ENCODE peak calls at places on chromosomes 12 and 14, in eight cellular contexts. N is stimulated activated CD8-positive, alpha-beta memory T cell treated with anti-CD3 and anti-CD28 coated beads, Interleukin-15, amount 100 ng/mL, for 1 hour; L is activated CD4-positive, alpha-beta memory T cell treated with anti-CD3 and anti-CD28 coated beads, Interleukin-2, amount 10 ng/mL, durations not matched to agents 7 days and 5 days; H is retina; U is NCI-H2081; I is dermis blood vessel endothelial cell; V is AG09319; Z is GM20000. W is an unnamed sample.

GRCh38 chr12:5554711-5555110 is 122.8 kb downstream of the NTF3 start:
- DNase-seq in N (no peak), L (no peak), H (no peak), U (no peak), I (no peak), V (peak; percentile 43), Z (no peak), W (no peak)

GRCh38 chr12:85369365-85370154 is 89.5 kb downstream of the ALX1 start:
- DNase-seq in N (no peak), L (no peak), H (no peak), U (peak; percentile 29), I (no peak), V (no peak), Z (no peak), W (no peak)

GRCh38 chr14:97580923-97581495 is 783.8 kb downstream of the VRK1 start:
- DNase-seq in N (no peak), L (no peak), H (peak; percentile 59), U (no peak), I (no peak), V (no peak), Z (no peak), W (no peak)

GRCh38 chr12:27787559-27787958 is 7.5 kb upstream of the MANSC4 start:
- DNase-seq in N (no peak), L (no peak), H (no peak), U (no peak), I (no peak), V (no peak), Z (no peak), W (no peak)

GRCh38 chr12:1670244-1670814 is 20.5 kb upstream of the ADIPOR2 start:
- DNase-seq in N (no peak), L (no peak), H (no peak), U (no peak), I (no peak), V (no peak), Z (no peak), W (no peak)

GRCh38 chr14:61632401-61633195 is 62.7 kb upstream of the HIF1A start:
- DNase-seq in N (no peak), L (no peak), H (no peak), U (no peak), I (no peak), V (no peak), Z (no peak), W (no peak)

GRCh38 chr12:76398106-76398505 is 49.9 kb upstream of the BBS10 start:
- DNase-seq in N (no peak), L (no peak), H (no peak), U (no peak), I (no peak), V (no peak), Z (no peak), W (no peak)

GRCh38 chr12:1282670-1283361 is 291.8 kb downstream of the ERC1 start:
- DNase-seq in N (no peak), L (no peak), H (no peak), U (no peak), I (no peak), V (no peak), Z (no peak), W (no peak)

GRCh38 chr14:105761842-105762241 is 235.5 kb downstream of the TMEM121 start:
- DNase-seq in N (no peak), L (no peak), H (no peak), U (no peak), I (no peak), V (no peak), Z (no peak), W (no peak)

GRCh38 chr14:100529561-100530031 is 57.6 kb downstream of the BEGAIN start:
- DNase-seq in N (no peak), L (no peak), H (no peak), U (no peak), I (no peak), V (no peak), Z (peak; percentile 7), W (no peak)

GRCh38 chr14:92956961-92957360 is 34.0 kb downstream of the CHGA start:
- DNase-seq in N (no peak), L (no peak), H (peak; percentile 38), U (peak; percentile 86), I (no peak), V (no peak), Z (no peak), W (peak; percentile 57)

GRCh38 chr14:65258391-65258790 is 154.1 kb upstream of the FUT8 start:
- DNase-seq in N (no peak), L (no peak), H (no peak), U (no peak), I (peak; percentile 86), V (no peak), Z (no peak), W (no peak)